ENCODE peak calls at places on chromosomes 7 and 10, in six cellular contexts. Q, W, G, I, U and K are unnamed samples.

GRCh38 chr7:100171087-100171681 is 2.8 kb upstream of the GAL3ST4 start:
- DNase-seq in I (peak), G (peak), W (no peak), Q (no peak), U (no peak), K (no peak)

GRCh38 chr7:123538189-123538714 is 3.9 kb upstream of the IQUB start:
- DNase-seq in I (no peak), W (peak), U (no peak), G (no peak), Q (no peak), K (peak)

GRCh38 chr10:72087969-72088878 is at the start of gene SPOCK2:
- DNase-seq in W (no peak), I (no peak), Q (no peak), G (peak), U (no peak), K (peak)

GRCh38 chr7:38311329-38311937 is 38.0 kb upstream of the TARP start:
- DNase-seq in U (no peak), G (no peak), W (no peak), Q (peak), I (no peak), K (no peak)

GRCh38 chr7:150877545-150877944 is 25.2 kb downstream of the AOC1 start:
- DNase-seq in G (no peak), Q (no peak), I (no peak), W (no peak), U (no peak), K (no peak)

GRCh38 chr10:92750788-92751533 is 61.2 kb downstream of the HHEX start:
- DNase-seq in W (peak), G (no peak), Q (peak), I (no peak), U (no peak), K (no peak)

GRCh38 chr7:152571031-152571430 is 104.9 kb downstream of the XRCC2 start:
- DNase-seq in I (no peak), W (no peak), G (no peak), Q (no peak), U (no peak), K (no peak)

GRCh38 chr7:139720705-139721231 is 57.0 kb downstream of the HIPK2 start:
- DNase-seq in Q (no peak), G (no peak), U (no peak), I (no peak), W (peak), K (peak)

GRCh38 chr7:99210265-99210970 is 2.5 kb upstream of the KPNA7 start:
- DNase-seq in G (no peak), U (no peak), Q (peak), W (no peak), I (no peak), K (no peak)

GRCh38 chr7:87312215-87312865 is 33.1 kb upstream of the CROT start:
- DNase-seq in Q (peak), W (peak), I (peak), U (peak), G (peak), K (peak)

GRCh38 chr10:99975106-99975829 is 34.5 kb downstream of the DNMBP start:
- DNase-seq in G (no peak), I (no peak), Q (no peak), W (no peak), U (no peak), K (no peak)

GRCh38 chr10:3563298-3563697 is 221.7 kb downstream of the KLF6 start:
- DNase-seq in I (no peak), G (no peak), U (no peak), W (no peak), Q (no peak), K (no peak)

GRCh38 chr7:37524056-37524455 is 75.4 kb upstream of the ELMO1 start:
- DNase-seq in U (no peak), I (no peak), W (no peak), Q (peak), G (no peak), K (no peak)

GRCh38 chr10:52525761-52526160 is 211.7 kb downstream of the DKK1 start:
- DNase-seq in W (peak), Q (no peak), U (no peak), G (no peak), I (no peak), K (peak)

GRCh38 chr7:24035653-24036414 is 248.2 kb upstream of the NPY start:
- DNase-seq in W (no peak), Q (no peak), U (no peak), G (no peak), I (no peak), K (peak)

GRCh38 chr10:108409316-108409715 is 1244.8 kb upstream of the SORCS1 start:
- DNase-seq in W (no peak), I (no peak), G (no peak), Q (no peak), U (no peak), K (no peak)

GRCh38 chr10:133567609-133568286 is 2.4 kb upstream of the SYCE1 start:
- DNase-seq in G (no peak), U (no peak), I (no peak), Q (no peak), W (no peak), K (no peak)

GRCh38 chr10:6050801-6051445 is 11.2 kb downstream of the IL2RA start:
- DNase-seq in W (peak), I (no peak), Q (peak), G (no peak), U (no peak), K (peak)

GRCh38 chr10:11045487-11045886 is 27.8 kb downstream of the CELF2 start:
- DNase-seq in G (no peak), U (no peak), Q (no peak), I (no peak), W (no peak), K (no peak)

GRCh38 chr7:148697950-148698396 is 730 bp upstream of the CUL1 start:
- DNase-seq in Q (no peak), I (no peak), U (no peak), G (no peak), W (peak), K (peak)

DNA sequence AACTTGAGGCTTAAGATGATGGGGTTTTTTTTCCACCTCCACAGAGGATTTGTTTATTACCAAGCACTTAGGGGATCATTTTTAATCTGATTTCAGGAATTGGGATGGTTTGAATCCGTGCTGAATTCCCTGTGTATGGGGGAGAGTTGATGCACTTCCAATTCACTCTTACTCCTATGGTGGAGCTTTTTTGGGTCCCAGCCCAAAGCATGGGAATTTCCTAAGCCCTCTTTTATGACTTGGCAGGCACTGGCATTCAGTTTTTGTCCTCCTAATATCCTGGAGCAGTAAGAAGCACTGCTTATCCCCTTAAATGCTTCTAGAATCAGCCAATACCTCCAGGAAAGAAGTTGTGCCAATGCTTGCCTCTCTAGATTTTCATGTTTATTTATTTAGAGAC is 78.7 kb downstream of the HYCC1 start:
- DNase-seq in I (no peak), W (peak), Q (no peak), U (no peak), G (no peak), K (peak)
- H3K14ac ChIP-seq in I (no peak), W (no peak), Q (no peak), U (no peak), G (no peak), K (no peak)

GRCh38 chr10:124085680-124086079 is 7.7 kb downstream of the CHST15 start:
- DNase-seq in I (no peak), U (no peak), W (no peak), Q (no peak), G (no peak), K (no peak)

GRCh38 chr10:124087672-124088634 is 5.4 kb downstream of the CHST15 start:
- DNase-seq in Q (no peak), W (no peak), U (no peak), I (no peak), G (no peak), K (no peak)

GRCh38 chr10:124086787-124087671 is 6.4 kb downstream of the CHST15 start:
- DNase-seq in I (no peak), U (no peak), W (no peak), Q (no peak), G (no peak), K (no peak)

GRCh38 chr10:124084693-124085092 is 8.7 kb downstream of the CHST15 start:
- DNase-seq in G (no peak), U (no peak), Q (no peak), W (no peak), I (no peak), K (no peak)

DNA sequence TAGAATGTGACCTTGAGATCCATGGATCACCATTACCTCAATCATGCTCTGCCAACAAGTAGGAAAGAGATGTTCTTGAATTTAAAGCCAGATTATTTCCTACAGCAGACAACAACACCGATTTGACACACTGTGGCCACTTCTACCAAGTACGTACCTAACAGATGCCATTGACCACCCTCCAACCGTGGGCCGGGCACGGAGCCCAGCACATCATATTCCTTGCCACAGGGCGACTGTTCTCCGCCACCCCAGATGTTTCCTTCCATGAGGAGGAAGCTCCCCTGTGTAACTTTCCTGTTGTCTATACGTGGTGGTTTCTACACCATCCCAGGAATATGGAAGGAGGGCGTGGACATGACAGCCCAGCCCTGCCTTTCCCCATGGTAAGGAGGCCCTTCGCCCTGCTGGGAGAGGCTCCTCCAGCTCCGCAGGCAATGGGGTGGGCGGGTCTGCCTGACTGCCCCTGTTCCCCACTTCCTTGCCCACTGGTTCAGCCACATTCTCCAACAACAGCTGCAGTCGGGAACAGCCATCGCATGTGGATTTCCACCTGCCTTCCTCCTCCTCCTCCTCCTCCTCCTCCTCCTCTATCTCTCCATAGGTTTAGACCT is 7.2 kb downstream of the CHST15 start:
- DNase-seq in Q (no peak), I (no peak), W (no peak), U (no peak), G (no peak), K (no peak)
- H3K14ac ChIP-seq in Q (no peak), I (no peak), W (no peak), U (no peak), G (peak), K (no peak)

GRCh38 chr7:17928055-17928454 is 12.2 kb downstream of the SNX13 start:
- DNase-seq in Q (no peak), I (no peak), W (no peak), G (no peak), U (no peak), K (no peak)
- H3K14ac ChIP-seq in Q (no peak), I (no peak), W (no peak), G (no peak), U (no peak), K (no peak)

GRCh38 chr7:28999421-28999820 is 41.3 kb upstream of the TRIL start:
- DNase-seq in G (no peak), U (no peak), I (no peak), Q (no peak), W (no peak), K (no peak)

GRCh38 chr7:28996836-28997235 is 38.7 kb upstream of the TRIL start:
- DNase-seq in U (no peak), W (no peak), G (no peak), I (no peak), Q (peak), K (peak)

GRCh38 chr7:29000346-29000745 is 42.2 kb upstream of the TRIL start:
- DNase-seq in I (no peak), U (no peak), Q (no peak), W (no peak), G (no peak), K (no peak)

GRCh38 chr7:28999839-29000238 is 41.7 kb upstream of the TRIL start:
- DNase-seq in W (no peak), U (no peak), G (no peak), I (no peak), Q (no peak), K (no peak)

DNA sequence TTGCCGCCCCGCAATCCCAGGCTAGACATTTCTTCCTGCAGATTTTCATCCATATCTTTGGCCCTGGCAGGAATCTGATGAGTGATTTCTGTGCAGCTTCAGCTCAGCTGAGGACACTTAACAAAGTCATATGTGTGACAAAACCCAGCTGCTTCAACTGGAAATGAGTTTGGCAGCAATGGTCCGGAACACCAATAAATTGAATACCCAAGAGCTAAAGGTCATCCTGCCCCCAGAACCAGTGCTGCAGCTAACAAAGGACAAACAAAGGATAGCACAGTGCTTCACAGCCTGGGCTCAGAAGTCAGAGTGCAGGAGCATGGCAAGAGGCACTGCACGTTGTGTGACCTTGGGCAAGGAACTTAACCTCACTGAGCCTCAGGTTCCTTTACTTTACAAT is 40.0 kb upstream of the TRIL start:
- DNase-seq in W (no peak), U (no peak), G (no peak), Q (no peak), I (no peak), K (peak)
- H3K14ac ChIP-seq in W (no peak), U (no peak), G (no peak), Q (no peak), I (no peak), K (no peak)

GRCh38 chr7:116122972-116123595 is 87.3 kb upstream of the TES start:
- DNase-seq in G (no peak), W (peak), I (no peak), U (no peak), Q (peak), K (peak)
- H3K14ac ChIP-seq in G (no peak), W (no peak), I (no peak), U (no peak), Q (no peak), K (no peak)

DNA sequence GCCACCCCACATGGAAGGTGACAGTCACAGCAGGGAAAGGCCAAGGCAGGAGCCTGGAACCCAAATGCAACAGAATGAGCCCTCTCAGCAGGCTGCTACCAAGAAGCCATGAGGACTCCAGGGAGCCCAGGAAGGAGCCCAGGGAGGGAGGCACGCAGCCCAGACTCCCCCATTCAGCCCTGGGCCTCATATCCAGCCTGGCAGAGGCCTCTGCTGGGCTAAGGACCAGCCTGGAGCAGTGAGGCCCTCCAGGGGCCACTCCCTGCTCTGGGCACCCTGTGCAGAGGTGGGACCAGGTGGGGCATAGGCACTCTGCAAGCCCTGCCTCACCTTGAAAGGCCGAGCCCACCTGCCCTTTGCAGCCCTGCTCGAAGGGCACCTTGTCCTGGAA is 25.8 kb upstream of the ZNF488 start:
- DNase-seq in Q (no peak), G (no peak), U (no peak), W (no peak), I (no peak), K (no peak)
- H3K14ac ChIP-seq in Q (no peak), G (no peak), U (no peak), W (no peak), I (no peak), K (no peak)

GRCh38 chr10:123683865-123684264 is 17.7 kb downstream of the GPR26 start:
- DNase-seq in G (no peak), I (no peak), U (no peak), W (no peak), Q (no peak), K (no peak)
- H3K14ac ChIP-seq in G (no peak), I (no peak), U (no peak), W (no peak), Q (no peak), K (no peak)

GRCh38 chr7:17305387-17306171 is 7.1 kb downstream of the AHR start:
- DNase-seq in U (no peak), Q (no peak), W (no peak), I (no peak), G (no peak), K (no peak)
- H3K14ac ChIP-seq in U (no peak), Q (no peak), W (peak), I (no peak), G (no peak), K (no peak)

GRCh38 chr10:22476601-22477364 is 131.5 kb downstream of the SPAG6 start:
- DNase-seq in W (no peak), U (no peak), Q (no peak), G (peak), I (peak), K (peak)

GRCh38 chr10:22475527-22475856 is 130.2 kb downstream of the SPAG6 start:
- DNase-seq in G (no peak), W (no peak), Q (no peak), I (no peak), U (no peak), K (no peak)

GRCh38 chr10:22473459-22473858 is 128.2 kb downstream of the SPAG6 start:
- DNase-seq in W (no peak), Q (no peak), U (no peak), I (no peak), G (no peak), K (no peak)

GRCh38 chr10:22477365-22478287 is 132.3 kb downstream of the SPAG6 start:
- DNase-seq in G (peak), I (peak), Q (no peak), W (no peak), U (peak), K (no peak)

DNA sequence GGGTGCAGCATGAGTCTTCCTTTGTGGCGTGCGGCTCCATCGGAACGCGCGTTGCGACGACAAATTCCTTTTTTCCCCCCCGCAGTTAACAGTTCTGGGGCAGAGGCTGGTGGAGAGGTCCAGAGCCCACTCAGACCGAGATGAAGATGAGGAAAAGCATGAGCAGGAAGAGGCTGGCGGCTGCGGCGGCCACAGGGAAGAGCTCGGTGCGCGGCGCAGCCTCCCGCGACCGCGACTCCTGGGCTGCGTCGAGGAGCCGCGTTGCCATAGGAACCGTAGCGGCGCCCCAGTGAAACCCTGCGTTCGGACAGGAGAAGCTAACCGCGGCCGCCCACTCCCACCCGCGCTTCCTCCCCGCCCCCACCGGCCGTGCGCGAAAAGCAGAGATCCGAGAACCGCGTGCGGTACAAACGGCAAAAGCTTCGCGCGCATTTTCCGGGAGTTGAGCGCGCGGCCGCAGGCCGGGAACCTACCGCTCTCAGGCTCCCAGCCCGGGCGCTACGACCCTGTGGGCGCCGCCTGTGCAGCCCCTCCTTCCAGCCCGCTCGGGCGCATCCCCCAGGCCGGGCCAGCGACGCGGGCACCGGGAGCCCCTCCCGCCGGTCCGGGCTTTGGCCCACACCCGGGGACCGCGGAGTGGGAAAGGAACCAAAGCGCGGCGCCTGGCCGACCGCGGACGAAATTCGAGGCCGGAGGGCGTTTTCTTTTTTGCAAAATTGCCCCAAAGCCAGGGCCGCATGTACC is 130.7 kb downstream of the SPAG6 start:
- DNase-seq in W (no peak), G (peak), U (no peak), Q (no peak), I (peak), K (peak)
- H3K14ac ChIP-seq in W (no peak), G (no peak), U (no peak), Q (no peak), I (no peak), K (no peak)